ENCODE peak calls at places on chromosomes 6 and 20, in six cellular contexts. K is RWPE1, Y is Calu3, C is fibroblast of lung, H is WERI-Rb-1, R is A549. V is an unnamed sample.
A peak's percentile ranks its signal among the peaks of the same experiment; 100 is the strongest.

GRCh38 chr6:39453236-39453635 is 130.7 kb upstream of the KCNK16 start:
- DNase-seq in K (no peak), Y (no peak), C (no peak), H (no peak), R (no peak), V (no peak)

GRCh38 chr20:34713194-34713943 is 9.2 kb downstream of the TP53INP2 start:
- DNase-seq in K (peak; percentile 98), Y (peak; percentile 65), C (peak; percentile 98), H (no peak), R (peak; percentile 76), V (no peak)

GRCh38 chr6:162082520-162082919 is 645.0 kb downstream of the PRKN start:
- DNase-seq in K (no peak), Y (no peak), C (no peak), H (no peak), R (no peak), V (no peak)

GRCh38 chr6:159829515-159829914 is 29.4 kb downstream of the PNLDC1 start:
- DNase-seq in K (no peak), Y (no peak), C (no peak), H (no peak), R (no peak), V (no peak)

GRCh38 chr20:10596726-10597125 is 77.1 kb downstream of the JAG1 start:
- DNase-seq in K (peak; percentile 45), Y (no peak), C (peak; percentile 94), H (no peak), R (peak; percentile 76), V (no peak)

GRCh38 chr6:134689676-134690447 is 260.0 kb downstream of the ALDH8A1 start:
- DNase-seq in K (no peak), Y (no peak), C (no peak), H (no peak), R (no peak), V (no peak)

GRCh38 chr20:40565681-40566040 is 123.4 kb downstream of the MAFB start:
- DNase-seq in K (peak; percentile 44), Y (no peak), C (no peak), H (no peak), R (no peak), V (no peak)

GRCh38 chr6:11389977-11390376 is 147.6 kb upstream of the TMEM170B start:
- DNase-seq in K (no peak), Y (no peak), C (no peak), H (no peak), R (no peak), V (no peak)

GRCh38 chr20:42961771-42962170 is 227.9 kb downstream of the PTPRT start:
- DNase-seq in K (no peak), Y (no peak), C (no peak), H (no peak), R (no peak), V (no peak)

GRCh38 chr20:63886921-63887320 is 8.0 kb upstream of the DNAJC5 start:
- DNase-seq in K (no peak), Y (no peak), C (no peak), H (no peak), R (no peak), V (no peak)

GRCh38 chr20:63381781-63382431 is 20.8 kb upstream of the CHRNA4 start:
- DNase-seq in K (peak; percentile 68), Y (peak; percentile 65), C (no peak), H (peak; percentile 53), R (no peak), V (peak; percentile 29)

GRCh38 chr6:115821798-115822197 is 238.9 kb downstream of the FRK start:
- DNase-seq in K (no peak), Y (no peak), C (no peak), H (no peak), R (no peak), V (no peak)

GRCh38 chr6:10526156-10526555 is 5.0 kb downstream of the GCNT2 start:
- DNase-seq in K (no peak), Y (no peak), C (no peak), H (no peak), R (no peak), V (no peak)

GRCh38 chr6:15205321-15205720 is 40.5 kb upstream of the JARID2 start:
- DNase-seq in K (no peak), Y (no peak), C (no peak), H (no peak), R (no peak), V (no peak)

GRCh38 chr6:15937582-15937981 is 191.3 kb upstream of the MYLIP start:
- DNase-seq in K (no peak), Y (no peak), C (no peak), H (no peak), R (no peak), V (no peak)

GRCh38 chr6:128487055-128487454 is 33.3 kb downstream of the PTPRK start:
- DNase-seq in K (no peak), Y (peak; percentile 46), C (no peak), H (no peak), R (no peak), V (no peak)

GRCh38 chr6:126123226-126123625 is 136.9 kb downstream of the TRMT11 start:
- DNase-seq in K (no peak), Y (no peak), C (no peak), H (no peak), R (no peak), V (no peak)

GRCh38 chr6:16402501-16402900 is 164.1 kb downstream of the GMPR start:
- DNase-seq in K (no peak), Y (no peak), C (no peak), H (no peak), R (no peak), V (no peak)

GRCh38 chr6:160041608-160042007 is 72.7 kb downstream of the IGF2R start:
- DNase-seq in K (peak; percentile 55), Y (peak; percentile 41), C (peak; percentile 88), H (no peak), R (no peak), V (no peak)

GRCh38 chr6:26329763-26330511 is 35.1 kb upstream of the BTN3A2 start:
- DNase-seq in K (no peak), Y (peak; percentile 76), C (peak; percentile 74), H (peak; percentile 78), R (peak; percentile 78), V (no peak)

GRCh38 chr6:36598739-36599318 is 4.7 kb downstream of the SRSF3 start:
- DNase-seq in K (no peak), Y (no peak), C (no peak), H (no peak), R (no peak), V (no peak)

GRCh38 chr6:160974304-160974771 is 17.2 kb upstream of the MAP3K4 start:
- DNase-seq in K (peak; percentile 86), Y (no peak), C (peak; percentile 93), H (no peak), R (no peak), V (no peak)

GRCh38 chr6:157599191-157599590 is 218.2 kb downstream of the ZDHHC14 start:
- DNase-seq in K (no peak), Y (no peak), C (no peak), H (no peak), R (no peak), V (no peak)

GRCh38 chr6:157595768-157596167 is 214.8 kb downstream of the ZDHHC14 start:
- DNase-seq in K (no peak), Y (no peak), C (no peak), H (no peak), R (no peak), V (no peak)

GRCh38 chr6:157596461-157596860 is 215.5 kb downstream of the ZDHHC14 start:
- DNase-seq in K (no peak), Y (no peak), C (peak; percentile 30), H (no peak), R (no peak), V (no peak)

GRCh38 chr6:157596886-157597285 is 215.9 kb downstream of the ZDHHC14 start:
- DNase-seq in K (no peak), Y (no peak), C (peak; percentile 74), H (no peak), R (no peak), V (no peak)

GRCh38 chr6:157597461-157598312 is 216.7 kb downstream of the ZDHHC14 start:
- DNase-seq in K (peak; percentile 39), Y (peak; percentile 44), C (peak; percentile 55), H (peak; percentile 57), R (peak; percentile 26), V (peak; percentile 23)
- TF ChIP-seq CTCF in K (peak; percentile 38), Y (peak; percentile 39), C (peak; percentile 45), H (peak; percentile 79), R (peak; percentile 48), V (peak; percentile 60)

DNA sequence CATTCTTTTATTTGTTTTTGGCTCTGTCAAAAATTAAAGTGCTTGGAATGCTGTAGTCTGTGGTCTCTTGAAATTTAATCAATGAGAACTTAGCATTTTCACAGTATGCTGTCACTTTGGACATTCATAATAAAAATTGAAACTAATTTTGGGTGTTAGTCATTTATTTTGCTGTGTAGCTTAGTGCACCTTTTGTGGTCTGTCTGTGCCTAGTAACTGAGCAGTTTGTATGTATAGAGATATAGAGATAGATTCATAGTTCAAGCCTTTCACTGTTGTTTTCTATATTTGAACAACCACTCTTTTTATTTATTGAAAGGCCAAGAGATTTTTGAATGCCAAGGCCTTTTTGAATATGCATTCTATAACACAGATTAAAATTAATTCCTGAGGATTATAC is 86.4 kb upstream of the TIAM2 start:
- DNase-seq in K (no peak), Y (no peak), C (no peak), H (no peak), R (no peak), V (no peak)
- TF ChIP-seq CTCF in K (no peak), Y (no peak), C (no peak), H (no peak), R (no peak), V (no peak)

GRCh38 chr6:31771992-31772358 is 5.2 kb downstream of the VWA7 start:
- DNase-seq in K (no peak), Y (no peak), C (peak; percentile 40), H (no peak), R (no peak), V (no peak)

GRCh38 chr6:31770860-31771259 is 6.3 kb downstream of the VWA7 start:
- DNase-seq in K (no peak), Y (no peak), C (no peak), H (no peak), R (no peak), V (no peak)

GRCh38 chr6:31768717-31769257 is 6.3 kb downstream of the SAPCD1 start:
- DNase-seq in K (no peak), Y (no peak), C (no peak), H (no peak), R (no peak), V (no peak)

GRCh38 chr6:31767096-31767645 is 4.7 kb downstream of the SAPCD1 start:
- DNase-seq in K (no peak), Y (no peak), C (no peak), H (no peak), R (no peak), V (no peak)

DNA sequence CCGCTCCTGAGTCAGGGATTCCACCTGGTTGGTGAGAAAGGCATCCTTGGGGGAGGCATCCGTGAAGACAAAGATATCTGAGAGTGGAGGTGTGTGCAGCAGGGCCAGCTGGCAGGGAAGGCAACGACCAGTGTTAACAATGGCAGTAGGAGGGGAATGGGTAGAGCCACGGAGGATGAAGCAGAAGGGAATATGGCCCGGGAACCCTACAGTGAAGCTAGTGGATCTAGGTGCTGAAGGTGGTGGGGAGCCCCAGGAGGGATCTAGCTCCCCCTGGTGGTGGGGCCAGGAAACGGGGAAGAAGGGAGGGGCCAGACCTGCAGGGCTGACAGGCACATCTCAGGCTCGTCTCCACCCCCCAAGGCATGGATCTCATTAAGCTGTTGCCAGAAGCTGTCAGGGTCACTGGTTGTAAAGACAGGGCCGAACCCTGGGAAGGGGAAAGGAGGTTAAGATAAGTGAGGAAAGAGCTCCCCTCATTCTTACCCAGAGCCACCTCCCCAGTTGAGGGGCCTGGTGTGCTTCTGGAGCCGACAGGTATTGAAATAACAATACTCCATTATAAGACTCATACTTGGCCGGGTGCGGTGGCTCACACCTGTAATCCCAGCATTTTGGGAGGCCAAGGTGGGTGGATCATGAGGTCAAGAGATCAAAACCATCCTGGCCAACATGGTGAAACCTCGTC is 7.3 kb downstream of the VWA7 start:
- DNase-seq in K (peak; percentile 85), Y (peak; percentile 99), C (peak; percentile 39), H (peak; percentile 94), R (peak; percentile 68), V (peak; percentile 80)
- TF ChIP-seq CTCF in K (peak; percentile 36), Y (peak; percentile 100), C (peak; percentile 68), H (peak; percentile 98), R (peak; percentile 54), V (peak; percentile 72)

GRCh38 chr20:25696384-25697131 is at the start of gene ZNF337:
- DNase-seq in K (peak; percentile 96), Y (peak; percentile 79), C (peak; percentile 93), H (peak; percentile 98), R (peak; percentile 97), V (peak; percentile 88)
- TF ChIP-seq CTCF in K (no peak), Y (no peak), C (peak; percentile 7), H (peak; percentile 30), R (no peak), V (no peak)